ENCODE peak calls at places on chromosome X, in nine cellular contexts. K, N, Z, Q, D, S, Y, O and G are unnamed samples.

GRCh38 chrX:69505772-69506616 is 1.9 kb downstream of the NALF2 start:
- DNase-seq in K (no peak), N (no peak), Z (no peak), Q (no peak), D (peak), S (peak), Y (no peak), O (peak), G (no peak)

GRCh38 chrX:118455013-118455412 is 40.6 kb upstream of the DOCK11 start:
- DNase-seq in K (no peak), N (no peak), Z (no peak), Q (no peak), D (no peak), S (no peak), Y (no peak), O (no peak), G (no peak)

GRCh38 chrX:109533631-109534030 is 3.0 kb upstream of the NXT2 start:
- DNase-seq in K (no peak), N (no peak), Z (no peak), Q (no peak), D (no peak), S (no peak), Y (no peak), O (peak), G (no peak)

GRCh38 chrX:149495573-149496071 is 9.5 kb downstream of the IDS start:
- DNase-seq in K (no peak), N (no peak), Z (no peak), Q (no peak), D (peak), S (peak), Y (peak), O (no peak), G (peak)

GRCh38 chrX:31228415-31228832 is 156.6 kb upstream of the FTHL17 start:
- DNase-seq in K (no peak), N (no peak), Z (no peak), Q (peak), D (no peak), S (no peak), Y (no peak), O (no peak), G (peak)

GRCh38 chrX:130171446-130172126 is at the start of gene RAB33A:
- DNase-seq in K (no peak), N (peak), Z (no peak), Q (peak), D (peak), S (peak), Y (peak), O (no peak), G (no peak)

GRCh38 chrX:73127700-73128241 is 48.5 kb upstream of the PABPC1L2A start:
- DNase-seq in K (no peak), N (no peak), Z (no peak), Q (no peak), D (peak), S (peak), Y (no peak), O (no peak), G (no peak)

GRCh38 chrX:19658030-19658429 is 142.7 kb upstream of the MAP3K15 start:
- DNase-seq in K (no peak), N (no peak), Z (no peak), Q (no peak), D (no peak), S (no peak), Y (no peak), O (no peak), G (no peak)

GRCh38 chrX:40107291-40108083 is 9.7 kb upstream of the BCOR start:
- DNase-seq in K (no peak), N (no peak), Z (peak), Q (peak), D (peak), S (peak), Y (peak), O (no peak), G (peak)

GRCh38 chrX:150731795-150732194 is 38.6 kb downstream of the MTMR1 start:
- DNase-seq in K (peak), N (no peak), Z (no peak), Q (no peak), D (no peak), S (no peak), Y (no peak), O (no peak), G (no peak)

GRCh38 chrX:11296051-11296450 is 2.8 kb downstream of the AMELX start:
- DNase-seq in K (no peak), N (no peak), Z (no peak), Q (no peak), D (peak), S (no peak), Y (no peak), O (no peak), G (no peak)

GRCh38 chrX:154019633-154020499 is at the start of gene IRAK1:
- DNase-seq in K (no peak), N (peak), Z (peak), Q (peak), D (peak), S (peak), Y (peak), O (peak), G (no peak)